ENCODE peak calls at places on chromosomes 12 and 14, in eight cellular contexts. A, R, E, V, U, P, Z and K are unnamed samples.

GRCh38 chr14:65251213-65251612 is 148.9 kb upstream of the MAX start:
- DNase-seq in A (no peak), P (peak), U (no peak), V (no peak), Z (no peak), R (no peak), E (no peak), K (peak)

GRCh38 chr14:100887728-100888335 is 15.7 kb downstream of the RTL1 start:
- DNase-seq in A (no peak), U (no peak), V (no peak), Z (no peak), E (no peak), P (no peak), R (no peak), K (no peak)

GRCh38 chr12:110342157-110342556 is 61.1 kb downstream of the ATP2A2 start:
- DNase-seq in U (no peak), P (no peak), A (no peak), Z (no peak), V (no peak), R (no peak), E (no peak), K (no peak)

GRCh38 chr14:68027276-68027675 is 207.7 kb downstream of the RAD51B start:
- DNase-seq in Z (no peak), P (no peak), A (no peak), E (no peak), U (no peak), V (no peak), R (no peak), K (peak)

GRCh38 chr12:109160433-109160832 is 44.0 kb downstream of the ACACB start:
- DNase-seq in U (no peak), P (no peak), R (no peak), E (no peak), V (no peak), A (no peak), Z (no peak), K (no peak)

GRCh38 chr14:80927385-80927989 is 14.1 kb downstream of the CEP128 start:
- DNase-seq in E (no peak), Z (no peak), A (no peak), V (no peak), U (no peak), P (no peak), R (no peak), K (no peak)

GRCh38 chr14:90510208-90510607 is 113.4 kb downstream of the CALM1 start:
- DNase-seq in A (no peak), V (no peak), E (no peak), P (no peak), Z (no peak), R (no peak), U (no peak), K (no peak)

GRCh38 chr14:75279153-75279738 is 618 bp downstream of the FOS start:
- DNase-seq in Z (no peak), R (peak), A (peak), U (peak), E (peak), V (no peak), P (peak), K (peak)

GRCh38 chr12:45671254-45671653 is 58.3 kb upstream of the ARID2 start:
- DNase-seq in R (no peak), A (no peak), V (no peak), E (no peak), U (no peak), Z (peak), P (peak), K (peak)

GRCh38 chr12:88725592-88726143 is 145.4 kb upstream of the KITLG start:
- DNase-seq in V (no peak), P (no peak), U (no peak), A (no peak), Z (no peak), R (no peak), E (no peak), K (no peak)

GRCh38 chr14:94805726-94806288 is 35.9 kb upstream of the GSC start:
- DNase-seq in P (peak), A (no peak), V (no peak), Z (no peak), R (no peak), U (no peak), E (no peak), K (no peak)

GRCh38 chr12:27673285-27673684 is 23.0 kb upstream of the REP15 start:
- DNase-seq in E (no peak), P (no peak), A (no peak), U (no peak), R (no peak), V (no peak), Z (no peak), K (no peak)